ENCODE peak calls at places on chromosomes 1 and 21, in nine cellular contexts. A is GM12878, J is PC-3, H is neural progenitor cell, R is IMR-90, W is colonic mucosa, T is adipocyte, F is HCT116, O is GM23248. Z is an unnamed sample.

GRCh38 chr1:42838482-42839190 is 7.8 kb upstream of the ZNF691 start:
- DNase-seq in A (no peak), F (no peak), O (no peak), J (no peak), H (no peak), R (no peak), T (no peak), W (no peak), Z (no peak)

GRCh38 chr1:22854688-22855565 is 117.7 kb downstream of the LACTBL1 start:
- DNase-seq in W (no peak), A (peak; percentile 50), H (no peak), F (no peak), R (no peak), J (no peak), O (no peak), T (no peak), Z (no peak)

GRCh38 chr1:29758764-29759499 is 522.6 kb downstream of the PTPRU start:
- DNase-seq in O (no peak), R (no peak), H (no peak), J (no peak), W (no peak), T (no peak), A (no peak), F (no peak), Z (no peak)

GRCh38 chr1:69086148-69086547 is 481.6 kb upstream of the LRRC7 start:
- DNase-seq in H (no peak), F (no peak), R (no peak), O (no peak), W (no peak), J (no peak), A (no peak), T (no peak), Z (no peak)

GRCh38 chr1:207995576-207995975 is 84.7 kb upstream of the CD34 start:
- DNase-seq in J (no peak), F (no peak), R (no peak), W (no peak), O (no peak), H (no peak), A (no peak), T (no peak), Z (no peak)

GRCh38 chr1:62437273-62437945 is 560 bp downstream of the USP1 start:
- DNase-seq in W (peak; percentile 69), H (peak; percentile 61), J (no peak), R (no peak), A (no peak), T (peak; percentile 63), F (no peak), O (peak; percentile 54), Z (peak; percentile 23)

GRCh38 chr1:239891621-239892358 is 199.9 kb upstream of the FMN2 start:
- DNase-seq in J (no peak), A (no peak), T (no peak), R (no peak), H (no peak), O (no peak), F (no peak), W (no peak), Z (no peak)

GRCh38 chr21:29938968-29939858 is 583 bp downstream of the GRIK1 start:
- DNase-seq in R (no peak), H (peak; percentile 64), O (peak; percentile 20), A (no peak), W (no peak), T (peak; percentile 34), F (no peak), J (no peak), Z (peak; percentile 9)

GRCh38 chr1:179012033-179012432 is 13.7 kb upstream of the FAM20B start:
- DNase-seq in J (no peak), F (no peak), R (no peak), A (no peak), O (no peak), H (no peak), W (no peak), T (peak; percentile 77), Z (no peak)

GRCh38 chr1:65065535-65066378 is 82.2 kb upstream of the AK4 start:
- DNase-seq in A (no peak), R (no peak), O (peak; percentile 13), W (peak; percentile 71), F (no peak), J (no peak), T (peak; percentile 34), H (peak; percentile 71), Z (no peak)

DNA sequence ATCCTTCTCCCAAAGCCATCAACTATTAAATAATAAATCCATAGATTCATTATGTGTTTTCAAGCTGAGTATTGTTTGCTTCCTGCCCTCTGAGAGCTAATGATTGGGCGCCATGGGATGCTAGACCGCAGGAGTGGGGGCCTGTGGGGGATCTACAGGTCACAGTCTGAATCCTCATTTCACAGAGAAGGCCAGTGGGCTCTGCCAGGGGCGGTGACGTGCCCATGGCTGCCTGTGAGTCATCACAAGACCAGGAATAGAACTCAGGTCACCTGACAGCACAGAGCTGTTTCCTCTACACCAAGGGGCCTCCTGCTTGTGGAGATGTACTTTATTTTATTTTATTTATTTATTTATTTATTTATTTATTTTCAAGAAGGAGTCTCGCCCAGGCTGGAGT is 15.0 kb downstream of the IL6R start:
- DNase-seq in A (no peak), R (peak; percentile 91), T (peak; percentile 75), J (peak; percentile 91), F (no peak), H (no peak), O (peak; percentile 96), W (peak; percentile 73), Z (peak; percentile 90)
- H3K9ac ChIP-seq in A (no peak overlapping the region), R (peak overlapping the region; percentile 28), T (peak overlapping the region; percentile 81), J (peak overlapping the region; percentile 66), F (peak overlapping the region; percentile 57), H (no peak overlapping the region), O (peak overlapping the region; percentile 85), W (peak overlapping the region; percentile 70), Z (peak overlapping the region; percentile 54)

DNA sequence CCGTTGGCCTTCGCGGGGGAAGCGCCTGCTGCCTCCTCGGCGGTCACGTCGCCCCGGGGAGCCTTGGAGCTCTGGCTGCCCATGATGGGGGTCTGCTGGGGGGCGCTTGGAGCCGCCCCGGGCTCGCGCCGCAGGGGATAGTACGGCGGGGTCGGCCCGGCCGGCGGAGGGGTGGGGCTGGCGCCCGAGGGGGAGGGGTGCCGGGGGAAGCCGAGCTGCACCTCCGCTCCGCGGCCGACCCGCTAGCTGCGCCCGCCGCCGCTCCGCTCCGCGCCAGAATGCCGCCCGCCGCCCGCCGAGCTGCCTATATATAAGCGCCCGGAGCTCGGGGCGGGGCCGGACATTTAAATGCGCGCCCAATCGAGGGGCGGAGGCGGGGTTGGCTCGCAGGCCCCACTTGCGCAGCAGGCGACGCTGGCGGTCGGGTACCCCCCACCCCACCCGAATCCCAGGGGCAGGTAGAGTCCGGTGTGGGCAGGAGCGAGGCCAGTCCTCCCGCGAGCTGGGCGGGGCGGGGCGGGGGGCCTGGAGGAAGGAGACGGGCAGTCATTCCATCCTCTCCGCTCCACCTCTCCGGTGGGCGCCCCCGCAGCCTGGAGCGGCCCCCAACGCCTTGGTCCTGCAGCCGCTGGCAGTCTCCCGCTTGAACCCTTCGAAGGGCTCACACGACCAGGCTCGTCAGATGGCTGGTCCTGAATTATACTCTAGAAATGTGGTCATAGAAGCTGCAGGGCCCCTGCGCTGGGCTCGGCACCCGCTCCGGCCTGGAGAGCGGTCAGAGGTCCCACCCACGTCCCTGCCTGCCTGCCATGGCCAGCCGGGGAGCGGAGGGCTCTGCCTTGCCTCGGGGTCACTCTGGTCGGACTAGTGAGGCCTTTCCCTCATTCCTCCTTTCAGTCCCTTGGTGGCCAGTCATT is at the start of gene MARCKSL1:
- DNase-seq in H (peak; percentile 92), O (peak; percentile 79), J (peak; percentile 70), F (peak; percentile 32), A (no peak), W (peak; percentile 85), T (peak; percentile 88), R (peak; percentile 55), Z (peak; percentile 63)
- H3K9ac ChIP-seq in H (peak within 1 kb of the TSS; percentile 96), O (peak within 1 kb of the TSS; percentile 76), J (peak within 1 kb of the TSS; percentile 72), F (peak within 1 kb of the TSS; percentile 78), A (peak within 1 kb of the TSS; percentile 83), W (peak within 1 kb of the TSS; percentile 92), T (peak within 1 kb of the TSS; percentile 82), R (peak within 1 kb of the TSS; percentile 81), Z (peak within 1 kb of the TSS; percentile 70)

GRCh38 chr1:61076728-61077675 is 5.4 kb upstream of the NFIA start:
- DNase-seq in R (peak; percentile 76), O (peak; percentile 85), W (peak; percentile 92), J (peak; percentile 93), A (peak; percentile 24), F (peak; percentile 82), H (peak; percentile 96), T (peak; percentile 95), Z (peak; percentile 90)

GRCh38 chr1:61070054-61070453 is 12.3 kb upstream of the NFIA start:
- DNase-seq in O (no peak), H (no peak), F (no peak), J (no peak), A (no peak), T (no peak), R (no peak), W (no peak), Z (no peak)

GRCh38 chr1:61073871-61074270 is 8.5 kb upstream of the NFIA start:
- DNase-seq in H (no peak), A (no peak), O (no peak), R (no peak), J (no peak), F (no peak), W (no peak), T (no peak), Z (no peak)

GRCh38 chr1:61067446-61067845 is 14.9 kb upstream of the NFIA start:
- DNase-seq in J (peak; percentile 77), H (no peak), F (no peak), T (no peak), O (peak; percentile 23), A (no peak), W (no peak), R (no peak), Z (no peak)

DNA sequence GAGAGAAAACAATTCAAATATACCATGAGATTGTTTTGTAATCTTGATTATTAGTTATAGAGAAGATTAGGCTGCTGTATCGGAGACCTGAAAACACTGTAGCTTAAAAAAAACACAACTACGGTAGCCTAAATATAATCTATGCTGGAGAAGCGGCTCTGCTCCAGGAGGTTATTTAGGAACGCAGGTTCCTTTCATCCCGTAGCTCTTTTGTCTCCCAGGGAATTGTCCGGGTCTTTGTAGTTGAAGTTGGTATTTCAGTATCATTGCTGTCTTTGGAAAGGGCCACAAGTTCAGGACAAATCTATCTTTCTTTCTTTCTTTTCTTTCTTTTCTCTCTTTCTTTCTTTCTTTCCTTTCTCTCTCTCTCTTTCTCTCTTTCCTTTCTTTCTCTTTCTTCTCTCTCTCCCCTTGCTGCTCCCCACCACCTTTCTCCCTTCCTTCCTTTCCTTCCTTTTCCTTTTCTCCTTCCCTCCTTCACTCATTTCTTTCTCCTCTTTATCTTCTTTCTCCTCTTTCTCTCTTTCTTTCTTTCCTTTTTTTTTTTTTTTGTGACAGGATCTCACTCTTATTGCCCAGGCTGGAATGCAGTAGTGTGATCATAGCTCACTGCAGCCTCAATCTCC is 11.0 kb upstream of the NFIA start:
- DNase-seq in R (no peak), J (no peak), O (no peak), A (no peak), F (no peak), H (no peak), W (no peak), T (no peak), Z (no peak)
- H3K9ac ChIP-seq in R (no peak overlapping the region), J (no peak overlapping the region), O (no peak overlapping the region), A (no peak overlapping the region), F (no peak overlapping the region), H (no peak overlapping the region), W (no peak overlapping the region), T (no peak overlapping the region), Z (no peak overlapping the region)

DNA sequence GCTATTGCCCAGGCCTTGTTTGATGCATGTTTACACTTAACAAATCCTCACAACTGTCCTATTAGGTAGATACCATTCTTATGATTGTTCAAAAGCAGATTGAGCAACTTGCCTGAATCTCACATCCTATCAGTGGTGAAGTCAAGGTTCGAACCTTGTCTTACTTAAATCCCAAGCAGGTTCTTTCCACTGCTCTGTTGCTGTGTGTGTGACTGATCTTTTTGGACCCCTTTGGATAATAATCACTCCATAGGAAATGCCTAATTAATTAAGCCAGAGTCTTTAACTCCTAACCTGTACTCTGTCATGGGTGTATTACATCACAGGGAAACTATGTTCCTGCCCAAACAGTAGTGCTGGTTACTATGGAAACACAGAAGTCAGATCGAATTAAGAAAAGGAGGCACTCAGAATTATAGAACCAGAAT is 84.2 kb downstream of the SPATA46 start:
- DNase-seq in H (no peak), J (no peak), W (no peak), T (peak; percentile 4), R (peak; percentile 7), F (no peak), O (peak; percentile 40), A (no peak), Z (peak; percentile 33)
- H3K9ac ChIP-seq in H (no peak overlapping the region), J (no peak overlapping the region), W (no peak overlapping the region), T (no peak overlapping the region), R (no peak overlapping the region), F (no peak overlapping the region), O (no peak overlapping the region), A (no peak overlapping the region), Z (no peak overlapping the region)

Z was measured in fibroblast of lung.